ENCODE peak calls at places on chromosomes 16 and 17, in eight cellular contexts. P is Jurkat, Clone E6-1; W is fibroblast of mammary gland; G is Peyer's patch; J is islet precursor cell; L is GM20000; M is IMR-90; E is amniotic stem cell. Y is an unnamed sample.
A peak's percentile ranks its signal among the peaks of the same experiment; 100 is the strongest.

GRCh38 chr17:49861150-49861884 is 13.4 kb upstream of the TAC4 start:
- DNase-seq in W (peak; percentile 40), E (no peak), J (peak; percentile 82), P (peak; percentile 32), G (peak; percentile 62), L (peak; percentile 86), M (peak; percentile 27), Y (peak; percentile 68)

GRCh38 chr17:1485748-1486376 is 6.6 kb downstream of the MYO1C start:
- DNase-seq in E (peak; percentile 14), W (peak; percentile 50), J (peak; percentile 84), P (no peak), L (peak; percentile 92), G (peak; percentile 82), M (peak; percentile 60), Y (peak; percentile 37)

GRCh38 chr17:13879961-13880466 is 189.3 kb upstream of the COX10 start:
- DNase-seq in P (no peak), M (no peak), E (no peak), W (no peak), G (no peak), L (no peak), J (no peak), Y (no peak)

GRCh38 chr16:63422633-63423032 is 1386.4 kb upstream of the CDH8 start:
- DNase-seq in E (no peak), L (no peak), G (no peak), P (no peak), M (no peak), J (no peak), W (no peak), Y (no peak)

GRCh38 chr16:75927824-75928223 is 201.5 kb upstream of the CPHXL start:
- DNase-seq in G (no peak), J (no peak), E (no peak), L (no peak), M (no peak), P (no peak), W (no peak), Y (peak; percentile 34)

GRCh38 chr17:7767425-7768021 is 50.0 kb downstream of the DNAH2 start:
- DNase-seq in L (no peak), P (no peak), J (no peak), M (peak; percentile 47), W (no peak), E (no peak), G (no peak), Y (peak; percentile 47)

GRCh38 chr16:85626191-85626951 is 13.2 kb downstream of the GSE1 start:
- DNase-seq in M (no peak), J (peak; percentile 91), P (no peak), G (no peak), W (no peak), L (no peak), E (no peak), Y (peak; percentile 95)

GRCh38 chr16:3175157-3176153 is 12.5 kb upstream of the OR1F1 start:
- DNase-seq in P (no peak), J (peak; percentile 88), L (no peak), G (no peak), W (peak; percentile 75), E (no peak), M (peak; percentile 53), Y (peak; percentile 90)

GRCh38 chr17:77425791-77426641 is 285.2 kb downstream of the SEC14L1 start:
- DNase-seq in J (peak; percentile 98), E (no peak), P (no peak), G (no peak), L (no peak), M (peak; percentile 87), W (peak; percentile 92), Y (peak; percentile 66)

GRCh38 chr17:1484586-1485310 is 7.7 kb downstream of the MYO1C start:
- DNase-seq in J (peak; percentile 94), L (peak; percentile 87), E (peak; percentile 30), G (peak; percentile 82), W (no peak), P (no peak), M (no peak), Y (peak; percentile 84)

GRCh38 chr17:79838541-79839274 is 532 bp downstream of the CBX4 start:
- DNase-seq in L (peak; percentile 78), W (peak; percentile 51), G (peak; percentile 78), J (peak; percentile 86), E (no peak), P (peak; percentile 38), M (peak; percentile 52), Y (peak; percentile 80)

GRCh38 chr17:39740357-39741111 is 2.8 kb downstream of the GRB7 start:
- DNase-seq in M (peak; percentile 45), E (no peak), L (no peak), W (peak; percentile 38), J (peak; percentile 95), P (no peak), G (peak; percentile 56), Y (peak; percentile 83)

GRCh38 chr17:65537845-65538678 is 23.4 kb downstream of the AXIN2 start:
- DNase-seq in E (no peak), L (no peak), G (peak; percentile 45), P (no peak), M (no peak), J (no peak), W (peak; percentile 48), Y (no peak)

GRCh38 chr16:8630205-8630953 is 8.9 kb downstream of the METTL22 start:
- DNase-seq in P (no peak), L (no peak), M (no peak), W (no peak), E (no peak), J (no peak), G (no peak), Y (no peak)

GRCh38 chr17:40259505-40259904 is 28.2 kb upstream of the CDC6 start:
- DNase-seq in G (no peak), J (no peak), P (no peak), L (no peak), E (no peak), W (no peak), M (no peak), Y (no peak)